ENCODE peak calls at places on chromosomes 13 and 19, in six cellular contexts. Q, U, D, Y, F and N are unnamed samples.

GRCh38 chr19:485122-485521 is 11.2 kb upstream of the MADCAM1 start:
- DNase-seq in Q (no peak), U (no peak), D (no peak), Y (no peak), F (no peak), N (no peak)

GRCh38 chr19:34881982-34882381 is 44.7 kb upstream of the ZNF30 start:
- DNase-seq in Q (peak), U (peak), D (no peak), Y (no peak), F (no peak), N (no peak)

GRCh38 chr19:55703790-55704215 is 28.8 kb downstream of the EPN1 start:
- DNase-seq in Q (no peak), U (no peak), D (no peak), Y (peak), F (peak), N (peak)

GRCh38 chr13:46197299-46197975 is 14.3 kb upstream of the LRRC63 start:
- DNase-seq in Q (no peak), U (peak), D (no peak), Y (peak), F (no peak), N (no peak)

GRCh38 chr19:47351545-47351944 is 2.4 kb downstream of the DHX34 start:
- DNase-seq in Q (peak), U (peak), D (no peak), Y (no peak), F (no peak), N (peak)

GRCh38 chr19:50968709-50969412 is 530 bp downstream of the KLK6 start:
- DNase-seq in Q (no peak), U (no peak), D (no peak), Y (no peak), F (no peak), N (no peak)

GRCh38 chr19:19820774-19821315 is 705 bp downstream of the ZNF506 start:
- DNase-seq in Q (no peak), U (no peak), D (no peak), Y (peak), F (no peak), N (no peak)

GRCh38 chr19:16373539-16373938 is 48.9 kb downstream of the KLF2 start:
- DNase-seq in Q (peak), U (peak), D (no peak), Y (no peak), F (no peak), N (no peak)

GRCh38 chr13:114065141-114065925 is 67.1 kb downstream of the RASA3 start:
- DNase-seq in Q (peak), U (peak), D (no peak), Y (peak), F (peak), N (peak)

GRCh38 chr13:31885994-31886393 is 145.6 kb upstream of the FRY start:
- DNase-seq in Q (peak), U (peak), D (no peak), Y (peak), F (no peak), N (no peak)

GRCh38 chr19:45346449-45346848 is 5.9 kb downstream of the KLC3 start:
- DNase-seq in Q (no peak), U (no peak), D (no peak), Y (peak), F (no peak), N (peak)

GRCh38 chr13:93079294-93079693 is 147.3 kb upstream of the GPC6 start:
- DNase-seq in Q (peak), U (peak), D (no peak), Y (no peak), F (no peak), N (no peak)

GRCh38 chr19:3340340-3340739 is 26.0 kb upstream of the NFIC start:
- DNase-seq in Q (no peak), U (no peak), D (no peak), Y (no peak), F (no peak), N (no peak)

GRCh38 chr13:33927315-33927714 is 109.4 kb downstream of the RFC3 start:
- DNase-seq in Q (peak), U (peak), D (no peak), Y (peak), F (no peak), N (no peak)

GRCh38 chr13:109869312-109870237 is 83.2 kb upstream of the IRS2 start:
- DNase-seq in Q (peak), U (no peak), D (no peak), Y (peak), F (no peak), N (peak)

GRCh38 chr19:42201489-42202289 is 15.8 kb downstream of the DEDD2 start:
- DNase-seq in Q (no peak), U (no peak), D (no peak), Y (peak), F (no peak), N (no peak)

GRCh38 chr13:62085337-62085736 is 669.7 kb upstream of the PCDH20 start:
- DNase-seq in Q (no peak), U (no peak), D (no peak), Y (no peak), F (no peak), N (no peak)

GRCh38 chr19:14022469-14022868 is 5.5 kb upstream of the RLN3 start:
- DNase-seq in Q (peak), U (no peak), D (no peak), Y (peak), F (no peak), N (no peak)

GRCh38 chr13:108915095-108915633 is 285.8 kb downstream of the MYO16 start:
- DNase-seq in Q (peak), U (peak), D (no peak), Y (peak), F (no peak), N (no peak)

GRCh38 chr19:18501832-18502231 is 20.0 kb downstream of the ELL start:
- DNase-seq in Q (no peak), U (no peak), D (no peak), Y (no peak), F (no peak), N (no peak)

GRCh38 chr19:46299004-46299509 is 2.2 kb downstream of the HIF3A start:
- DNase-seq in Q (peak), U (peak), D (no peak), Y (no peak), F (no peak), N (no peak)

GRCh38 chr13:110405597-110406450 is 98.7 kb downstream of the COL4A2 start:
- DNase-seq in Q (peak), U (peak), D (no peak), Y (peak), F (no peak), N (no peak)

GRCh38 chr13:83531022-83531421 is 351.3 kb downstream of the SLITRK1 start:
- DNase-seq in Q (no peak), U (no peak), D (no peak), Y (no peak), F (no peak), N (no peak)
- H2BK5ac ChIP-seq in Q (no peak), U (no peak), D (no peak), Y (no peak), F (no peak), N (no peak)

DNA sequence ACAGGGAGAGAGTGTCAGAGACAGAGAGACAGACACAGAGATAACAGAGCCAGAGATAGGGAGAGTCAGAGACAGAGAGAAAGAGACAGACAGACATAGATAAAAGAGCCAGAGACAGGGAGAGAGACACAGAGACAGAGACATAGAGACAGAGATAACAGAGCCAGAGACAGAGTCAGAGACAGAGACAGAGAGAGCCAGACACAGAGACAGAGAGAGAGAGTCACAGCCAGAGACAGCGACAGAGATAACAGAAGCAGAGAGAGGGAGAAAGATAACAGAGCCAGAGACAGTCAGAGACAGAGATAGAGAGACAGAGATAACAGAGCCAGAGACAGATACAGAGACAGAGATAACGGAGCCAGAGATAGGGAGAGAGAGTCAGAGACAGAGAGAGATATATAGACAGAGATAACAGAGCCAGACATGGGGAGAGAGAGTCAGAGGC is 865 bp upstream of the TNFSF9 start:
- DNase-seq in Q (no peak), U (no peak), D (no peak), Y (no peak), F (no peak), N (no peak)
- H4K91ac ChIP-seq in Q (no peak), U (no peak), D (no peak), Y (no peak), F (no peak), N (no peak)

GRCh38 chr19:40613669-40614594 is 12.8 kb downstream of the LTBP4 start:
- DNase-seq in Q (peak), U (peak), D (no peak), Y (peak), F (no peak), N (peak)
- H2BK5ac ChIP-seq in Q (peak), U (no peak), D (peak), Y (peak), F (peak), N (no peak)

GRCh38 chr13:20192470-20193141 is at the start of gene GJB2:
- DNase-seq in Q (no peak), U (no peak), D (no peak), Y (no peak), F (no peak), N (no peak)
- H4K91ac ChIP-seq in Q (no peak), U (no peak), D (no peak), Y (no peak), F (no peak), N (no peak)

DNA sequence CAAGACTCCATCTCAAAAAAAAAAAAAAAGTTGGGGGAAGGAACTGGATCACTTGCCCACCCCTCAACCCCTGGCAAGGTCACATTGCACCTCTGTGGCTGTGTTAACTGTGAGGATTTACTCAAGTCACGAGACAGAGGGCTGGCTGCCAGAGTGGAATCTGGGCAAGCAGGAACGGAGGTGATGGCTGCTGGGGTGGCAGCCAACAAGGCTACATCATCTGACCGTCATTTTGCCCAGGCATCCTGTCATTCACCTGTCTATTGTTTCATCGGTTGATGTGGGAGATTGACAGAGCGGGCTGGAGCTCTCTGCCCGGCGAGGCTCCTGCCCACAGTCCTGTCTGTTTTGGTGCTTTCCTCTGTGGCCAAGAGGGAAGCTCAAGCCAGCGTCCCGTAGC is 75.7 kb downstream of the DPF1 start:
- DNase-seq in Q (no peak), U (no peak), D (no peak), Y (no peak), F (no peak), N (no peak)
- H2BK5ac ChIP-seq in Q (no peak), U (no peak), D (no peak), Y (no peak), F (no peak), N (no peak)